ENCODE peak calls at places on chromosome 6, in ten cellular contexts. V is fibroblast of lung; E is Peyer's patch; K is spleen; A is PC-9; B is CD8-positive, alpha-beta T cell; O is tibial artery; N is breast epithelium; X is heart right ventricle; Y is osteoblast. W is an unnamed sample.

GRCh38 chr6:127464161-127464880 is 5.1 kb upstream of the KIAA0408 start:
- DNase-seq in X (no peak), K (no peak), V (peak; percentile 89), E (no peak), N (no peak), Y (peak; percentile 82), A (no peak), B (no peak), O (peak; percentile 66), W (no peak)

GRCh38 chr6:136739501-136739900 is 52.8 kb downstream of the MAP3K5 start:
- DNase-seq in A (no peak), N (no peak), E (no peak), Y (no peak), B (no peak), X (no peak), O (no peak), K (no peak), V (no peak), W (no peak)

GRCh38 chr6:51959744-51960383 is 127.5 kb downstream of the PKHD1 start:
- DNase-seq in Y (no peak), V (peak; percentile 41), K (no peak), O (peak; percentile 67), B (no peak), E (peak; percentile 28), N (peak; percentile 79), A (no peak), X (peak; percentile 31), W (no peak)

GRCh38 chr6:84466521-84466920 is 239.1 kb upstream of the CEP162 start:
- DNase-seq in O (no peak), X (no peak), V (peak; percentile 88), Y (peak; percentile 74), K (no peak), N (no peak), A (peak; percentile 89), E (no peak), B (no peak), W (no peak)

GRCh38 chr6:42316390-42316970 is 98.8 kb upstream of the MRPS10 start:
- DNase-seq in Y (no peak), N (no peak), E (peak; percentile 34), K (no peak), V (peak; percentile 94), B (no peak), X (no peak), O (no peak), A (peak; percentile 71), W (no peak)

GRCh38 chr6:25366785-25367657 is 87.8 kb downstream of the CARMIL1 start:
- DNase-seq in X (no peak), Y (no peak), K (no peak), O (no peak), N (no peak), A (peak; percentile 43), E (peak; percentile 36), B (no peak), V (peak; percentile 20), W (no peak)

GRCh38 chr6:30463651-30464618 is 25.4 kb upstream of the HLA-E start:
- DNase-seq in A (no peak), V (peak; percentile 54), K (peak; percentile 90), B (peak; percentile 34), X (no peak), N (no peak), Y (peak; percentile 66), O (no peak), E (peak; percentile 73), W (no peak)

GRCh38 chr6:17865798-17866725 is 121.4 kb downstream of the KIF13A start:
- DNase-seq in Y (peak; percentile 76), X (peak; percentile 74), K (no peak), N (no peak), V (peak; percentile 99), O (peak; percentile 92), B (no peak), A (peak; percentile 99), E (no peak), W (peak; percentile 81)

GRCh38 chr6:44201200-44201599 is 15.5 kb upstream of the MYMX start:
- DNase-seq in N (no peak), K (no peak), A (no peak), V (no peak), B (no peak), O (no peak), E (no peak), X (no peak), Y (no peak), W (no peak)

GRCh38 chr6:31396422-31397152 is 6.8 kb upstream of the MICA start:
- DNase-seq in A (peak; percentile 46), X (peak; percentile 86), E (peak; percentile 81), O (peak; percentile 89), V (peak; percentile 57), B (peak; percentile 79), Y (peak; percentile 62), K (peak; percentile 93), N (peak; percentile 87), W (no peak)

DNA sequence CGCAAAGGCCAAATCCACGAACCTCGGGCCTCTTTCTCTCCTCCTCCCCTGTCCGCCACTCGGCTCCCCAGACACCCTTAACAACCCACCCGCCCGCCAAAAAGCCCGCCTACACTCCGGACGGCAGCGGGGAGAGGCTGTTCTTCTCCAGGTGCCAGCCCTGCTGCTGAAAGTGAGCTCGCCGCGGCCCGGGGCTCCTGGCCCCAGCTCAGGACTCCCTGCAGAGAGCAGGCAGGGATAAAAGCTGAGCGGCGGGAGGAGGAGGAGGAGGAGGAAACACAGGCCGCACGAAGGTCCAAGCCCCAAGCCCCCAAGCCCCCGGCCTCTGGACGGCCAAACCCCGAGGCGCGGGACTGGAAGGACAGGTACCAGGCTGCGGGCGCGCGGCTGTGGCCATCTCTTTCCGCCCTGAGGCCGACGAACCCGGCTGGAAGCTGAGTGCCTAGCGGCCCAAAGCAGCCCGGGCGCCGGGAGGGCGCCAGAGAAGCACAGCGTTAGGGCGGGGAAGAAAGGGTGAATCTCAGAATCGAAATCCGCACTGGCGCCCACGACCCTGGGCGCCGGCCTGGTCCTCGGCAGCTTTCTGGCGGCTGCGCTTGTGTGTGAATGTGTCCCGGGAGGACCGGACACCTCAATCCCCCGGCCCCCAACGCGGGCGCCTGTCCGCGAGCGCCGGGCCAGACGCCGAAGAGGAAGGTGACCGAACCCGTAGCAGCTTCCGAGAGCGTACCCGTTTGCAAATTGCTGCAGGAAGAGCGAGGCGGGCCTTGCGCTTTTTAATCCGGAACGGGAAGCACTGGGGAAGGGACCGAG is 3.2 kb downstream of the NRN1 start:
- DNase-seq in E (no peak), A (no peak), B (no peak), N (no peak), V (no peak), K (peak; percentile 85), X (peak; percentile 47), O (no peak), Y (peak; percentile 88), W (no peak)
- TF ChIP-seq CTCF in E (no peak), A (no peak), B (no peak), N (no peak), V (no peak), K (no peak), X (no peak), O (no peak), Y (no peak), W (no peak)

DNA sequence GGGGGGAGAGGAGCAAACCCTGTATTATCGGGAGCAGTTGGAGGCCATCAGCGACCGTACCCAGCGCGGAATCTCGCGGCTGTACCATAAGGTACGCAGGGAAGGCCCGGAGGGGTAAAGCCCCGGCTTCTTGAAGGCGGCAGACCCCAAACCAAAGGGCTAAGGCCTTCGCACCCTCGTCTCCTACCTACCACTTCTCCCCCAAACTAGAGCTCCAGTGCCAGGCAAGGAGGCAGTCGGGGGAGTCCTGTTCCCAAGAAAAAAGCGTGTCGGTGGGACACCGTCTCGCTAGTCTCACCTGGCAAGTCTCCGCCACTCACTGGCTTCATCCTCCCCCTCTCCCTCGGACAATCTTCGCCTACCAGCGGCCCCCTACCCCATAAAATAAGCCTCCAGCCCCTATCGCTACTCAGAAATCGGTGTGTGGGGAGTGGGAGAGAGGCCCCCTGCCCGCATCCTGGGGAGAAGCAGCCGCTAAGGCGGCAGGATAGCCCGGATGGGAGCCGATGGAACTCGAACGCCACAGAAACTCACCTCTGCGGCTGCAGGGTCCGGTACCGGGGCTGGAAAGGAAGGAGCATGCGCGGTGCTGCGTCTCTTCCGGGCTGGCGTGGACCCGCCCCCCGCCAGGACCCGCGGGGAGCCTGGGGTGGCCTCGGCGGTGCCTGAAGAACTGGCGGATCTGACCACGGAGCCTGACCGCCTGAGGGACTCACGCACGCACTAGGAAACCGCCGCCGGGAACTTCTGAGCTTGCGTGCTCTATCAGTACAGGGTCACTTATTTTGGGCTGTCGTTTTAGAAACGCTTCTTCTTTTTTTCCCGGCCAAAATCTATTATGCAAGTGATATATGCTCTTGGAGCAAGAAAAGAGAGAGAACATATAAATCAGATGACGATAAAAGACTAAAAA is at the start of gene RPS10:
- DNase-seq in E (peak; percentile 82), B (peak; percentile 79), O (peak; percentile 96), K (peak; percentile 98), V (peak; percentile 87), Y (peak; percentile 98), N (peak; percentile 90), X (peak; percentile 93), A (peak; percentile 68), W (peak; percentile 69)
- H3K4me1 ChIP-seq in E (peaks cover 3% of the 10 kb centered on the region), B (peaks cover 23% of the 10 kb centered on the region), O (peaks cover 18% of the 10 kb centered on the region), K (peaks cover 38% of the 10 kb centered on the region), V (peaks cover 15% of the 10 kb centered on the region), Y (peaks cover 23% of the 10 kb centered on the region), N (no peaks in the 10 kb centered on the region), X (no peaks in the 10 kb centered on the region), A (peaks cover 26% of the 10 kb centered on the region), W (peaks cover 20% of the 10 kb centered on the region)

DNA sequence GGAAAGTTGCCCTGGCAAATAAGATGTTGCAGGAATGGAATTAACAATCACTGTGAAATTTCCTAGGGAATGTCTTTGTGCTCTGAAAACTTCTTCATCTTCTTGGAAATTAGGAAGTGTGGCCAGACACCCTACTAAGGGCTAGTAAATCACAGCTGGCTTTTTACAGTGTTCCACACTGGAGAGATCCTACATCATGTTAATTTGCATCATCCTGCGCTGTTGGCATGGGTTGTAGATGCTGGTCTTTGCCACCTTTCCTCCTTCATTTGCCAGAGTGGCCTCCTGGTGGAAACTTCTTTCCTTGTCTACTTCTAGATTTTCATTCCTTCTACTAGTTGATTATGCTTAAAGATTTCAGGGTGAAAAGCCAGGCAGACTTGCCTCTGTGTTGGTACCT is 2.7 kb downstream of the TNFAIP3 start:
- DNase-seq in V (no peak), B (no peak), O (no peak), A (no peak), X (no peak), N (no peak), K (no peak), Y (no peak), E (no peak), W (no peak)
- H3K4me3 ChIP-seq in V (no peak overlapping the region), B (peak overlapping the region; percentile 75), O (peak overlapping the region; percentile 90), A (peak overlapping the region; percentile 76), X (no peak overlapping the region), N (peak overlapping the region; percentile 86), K (peak overlapping the region; percentile 32), Y (peak overlapping the region; percentile 81), E (peak overlapping the region; percentile 89), W (peak overlapping the region; percentile 84)

GRCh38 chr6:61833176-61833716 is 452.8 kb downstream of the KHDRBS2 start:
- DNase-seq in Y (no peak), E (no peak), K (no peak), A (no peak), V (no peak), X (no peak), B (no peak), N (no peak), O (no peak), W (no peak)

DNA sequence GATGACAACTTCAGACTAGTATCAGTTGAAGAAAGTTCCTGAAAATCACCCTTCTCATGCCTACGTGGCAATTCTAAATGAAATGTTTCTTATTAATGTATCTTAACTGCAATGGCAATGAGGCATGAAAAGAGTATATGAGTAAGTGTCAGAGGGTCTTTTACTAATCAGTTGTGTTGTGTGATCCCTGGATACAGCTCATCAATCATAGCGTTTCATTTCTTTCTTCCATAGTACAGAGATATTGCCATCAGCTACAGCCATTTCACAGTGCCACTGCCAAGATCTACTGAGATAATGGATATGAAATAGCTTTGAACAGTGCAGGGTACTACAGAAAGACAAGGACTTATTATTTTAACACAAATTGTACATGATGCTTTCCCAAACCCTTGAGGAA is 450.8 kb downstream of the KHDRBS2 start:
- DNase-seq in E (no peak), O (no peak), B (no peak), X (no peak), V (no peak), Y (no peak), K (no peak), N (no peak), A (no peak), W (no peak)
- TF ChIP-seq CTCF in E (no peak), O (no peak), B (no peak), X (no peak), V (no peak), Y (no peak), K (no peak), N (no peak), A (no peak), W (no peak)

W was measured in thoracic aorta.